ENCODE peak calls at places on chromosomes 4 and X, in seven cellular contexts. A, Z, N, C, H, B and D are unnamed samples.

GRCh38 chr4:106494066-106494465 is 125.5 kb upstream of the GIMD1 start:
- DNase-seq in A (no peak), Z (no peak), N (peak), C (no peak), H (no peak), B (no peak), D (no peak)

GRCh38 chrX:134502686-134503085 is 42.7 kb downstream of the HPRT1 start:
- DNase-seq in A (no peak), Z (no peak), N (no peak), C (no peak), H (no peak), B (no peak), D (no peak)

GRCh38 chrX:130051176-130051845 is 59.0 kb downstream of the ELF4 start:
- DNase-seq in A (no peak), Z (no peak), N (no peak), C (no peak), H (no peak), B (no peak), D (no peak)

GRCh38 chrX:76253432-76253831 is 80.6 kb downstream of the PBDC1 start:
- DNase-seq in A (peak), Z (no peak), N (peak), C (no peak), H (no peak), B (peak), D (no peak)

GRCh38 chr4:119652978-119653377 is 24.4 kb upstream of the PDE5A start:
- DNase-seq in A (no peak), Z (no peak), N (no peak), C (no peak), H (no peak), B (no peak), D (no peak)

GRCh38 chrX:10570601-10571000 is 49.8 kb downstream of the MID1 start:
- DNase-seq in A (no peak), Z (no peak), N (no peak), C (no peak), H (no peak), B (no peak), D (no peak)

GRCh38 chr4:30867427-30867826 is 147.3 kb downstream of the PCDH7 start:
- DNase-seq in A (no peak), Z (no peak), N (no peak), C (no peak), H (no peak), B (no peak), D (no peak)

GRCh38 chr4:119735136-119735770 is 106.6 kb upstream of the PDE5A start:
- DNase-seq in A (no peak), Z (peak), N (no peak), C (no peak), H (no peak), B (no peak), D (no peak)

GRCh38 chr4:122045533-122045932 is 93.7 kb upstream of the TRPC3 start:
- DNase-seq in A (no peak), Z (peak), N (peak), C (no peak), H (peak), B (no peak), D (no peak)